ENCODE peak calls at places on chromosomes 1 and 21, in four cellular contexts. N is transverse colon, I is H9, X is cardiac muscle cell. C is an unnamed sample. For H3K4me1, the result is how much of the 10 kb centered on the place peaks cover.

GRCh38 chr1:29689372-29690030 is 453.2 kb downstream of the PTPRU start:
- DNase-seq in N (no peak), X (no peak), I (peak), C (no peak)

GRCh38 chr1:200154069-200154767 is 126.7 kb downstream of the NR5A2 start:
- DNase-seq in N (peak), I (no peak), X (peak), C (peak)

GRCh38 chr1:192726820-192727504 is 81.9 kb upstream of the RGS2 start:
- DNase-seq in X (no peak), N (no peak), I (no peak), C (no peak)

GRCh38 chr21:31198575-31198974 is 145.5 kb downstream of the TIAM1 start:
- DNase-seq in X (peak), I (no peak), N (no peak), C (no peak)

GRCh38 chr1:151984313-151984956 is 9.2 kb downstream of the S100A10 start:
- DNase-seq in I (no peak), X (no peak), N (no peak), C (peak)

GRCh38 chr1:97174039-97174704 is 452.6 kb downstream of the PTBP2 start:
- DNase-seq in X (no peak), I (no peak), N (no peak), C (no peak)

GRCh38 chr1:169497317-169497716 is 11.6 kb upstream of the SLC19A2 start:
- DNase-seq in N (no peak), I (no peak), X (no peak), C (no peak)

GRCh38 chr21:17402885-17403477 is 109.9 kb upstream of the CXADR start:
- DNase-seq in I (no peak), X (peak), N (no peak), C (no peak)

GRCh38 chr1:166090244-166090643 is 76.6 kb downstream of the FAM78B start:
- DNase-seq in N (no peak), X (no peak), I (no peak), C (no peak)

GRCh38 chr1:95041491-95042165 is 31.1 kb downstream of the ALG14 start:
- DNase-seq in I (no peak), N (peak), X (peak), C (no peak)

GRCh38 chr1:112995890-112996289 is 39.9 kb upstream of the SLC16A1 start:
- DNase-seq in I (no peak), X (no peak), N (no peak), C (no peak)

GRCh38 chr21:41719691-41720090 is 47.2 kb downstream of the RIPK4 start:
- DNase-seq in N (no peak), X (no peak), I (no peak), C (no peak)

GRCh38 chr1:84505167-84506001 is 802 bp upstream of the SPATA1 start:
- DNase-seq in I (no peak), N (peak), X (peak), C (no peak)

GRCh38 chr1:172002725-172003345 is 161.5 kb downstream of the DNM3 start:
- DNase-seq in N (peak), X (peak), I (no peak), C (peak)

GRCh38 chr1:9438431-9439073 is 100.7 kb upstream of the SLC25A33 start:
- DNase-seq in I (no peak), N (peak), X (peak), C (no peak)

GRCh38 chr1:42723511-42723910 is 16.5 kb downstream of the CLDN19 start:
- DNase-seq in X (peak), I (no peak), N (no peak), C (no peak)

GRCh38 chr1:25996966-25997758 is 701 bp downstream of the PAFAH2 start:
- DNase-seq in X (peak), N (peak), I (no peak), C (peak)

GRCh38 chr1:16204634-16205332 is 7.7 kb downstream of the ARHGEF19 start:
- DNase-seq in X (no peak), N (peak), I (peak), C (no peak)

DNA sequence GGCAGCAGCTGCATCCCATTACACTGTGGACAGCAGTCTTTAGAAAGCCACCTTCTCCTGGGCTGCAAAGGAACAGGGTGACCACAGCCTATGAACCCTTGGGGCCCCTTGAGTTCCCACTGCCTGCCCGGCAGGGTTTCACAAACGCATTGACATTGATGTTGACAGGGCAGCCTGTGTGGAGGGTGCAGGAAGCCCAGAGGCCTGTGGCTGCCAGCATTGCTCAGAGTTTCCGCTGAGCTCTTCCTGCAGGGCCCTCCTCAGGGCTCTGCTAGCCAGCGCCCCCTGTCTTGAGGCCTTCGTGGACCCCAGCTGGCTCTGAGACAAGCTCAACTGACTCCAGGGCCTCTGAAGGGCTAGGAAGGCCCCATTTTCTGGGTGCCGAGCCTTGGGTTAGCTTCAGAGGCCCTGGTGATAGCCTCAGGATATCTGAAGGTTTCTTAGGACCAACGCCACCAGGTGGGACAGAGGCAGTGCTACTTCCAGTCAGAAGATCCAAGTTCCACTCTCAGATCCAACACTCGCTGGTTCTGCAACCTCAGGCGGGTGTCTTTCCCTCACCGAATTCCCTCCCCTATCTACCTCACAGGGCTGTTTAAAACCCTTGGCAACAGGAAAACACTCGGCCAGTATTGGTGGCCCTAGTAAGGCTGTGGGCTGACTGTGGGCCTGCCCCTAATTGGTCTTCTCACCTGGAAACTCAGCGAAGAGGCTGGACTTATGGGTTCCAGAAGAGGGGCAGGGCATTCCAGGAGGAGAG is 27.2 kb upstream of the EPS8L3 start:
- DNase-seq in N (peak), X (peak), I (peak), C (peak)
- H3K4me1 ChIP-seq in N (half or more), X (half or more), I (under half), C (half or more)

GRCh38 chr1:41671116-41671755 is 186.8 kb upstream of the EDN2 start:
- DNase-seq in X (no peak), N (no peak), I (no peak), C (no peak)
- H3K4me1 ChIP-seq in X (under half), N (under half), I (under half), C (half or more)

GRCh38 chr1:46940307-46940706 is 969 bp downstream of the CYP4A11 start:
- DNase-seq in I (no peak), N (peak), X (no peak), C (no peak)
- H3K4me1 ChIP-seq in I (under half), N (under half), X (under half), C (under half)

GRCh38 chr1:3650248-3651010 is 526 bp upstream of the WRAP73 start:
- DNase-seq in X (no peak), I (no peak), N (no peak), C (no peak)

GRCh38 chr1:3651939-3652537 is at the start of gene TP73:
- DNase-seq in I (no peak), X (peak), N (no peak), C (no peak)

GRCh38 chr1:3652538-3653285 is 396 bp downstream of the TP73 start:
- DNase-seq in I (peak), N (no peak), X (no peak), C (no peak)

GRCh38 chr1:3649342-3650247 is at the start of gene WRAP73:
- DNase-seq in I (peak), X (peak), N (peak), C (peak)

DNA sequence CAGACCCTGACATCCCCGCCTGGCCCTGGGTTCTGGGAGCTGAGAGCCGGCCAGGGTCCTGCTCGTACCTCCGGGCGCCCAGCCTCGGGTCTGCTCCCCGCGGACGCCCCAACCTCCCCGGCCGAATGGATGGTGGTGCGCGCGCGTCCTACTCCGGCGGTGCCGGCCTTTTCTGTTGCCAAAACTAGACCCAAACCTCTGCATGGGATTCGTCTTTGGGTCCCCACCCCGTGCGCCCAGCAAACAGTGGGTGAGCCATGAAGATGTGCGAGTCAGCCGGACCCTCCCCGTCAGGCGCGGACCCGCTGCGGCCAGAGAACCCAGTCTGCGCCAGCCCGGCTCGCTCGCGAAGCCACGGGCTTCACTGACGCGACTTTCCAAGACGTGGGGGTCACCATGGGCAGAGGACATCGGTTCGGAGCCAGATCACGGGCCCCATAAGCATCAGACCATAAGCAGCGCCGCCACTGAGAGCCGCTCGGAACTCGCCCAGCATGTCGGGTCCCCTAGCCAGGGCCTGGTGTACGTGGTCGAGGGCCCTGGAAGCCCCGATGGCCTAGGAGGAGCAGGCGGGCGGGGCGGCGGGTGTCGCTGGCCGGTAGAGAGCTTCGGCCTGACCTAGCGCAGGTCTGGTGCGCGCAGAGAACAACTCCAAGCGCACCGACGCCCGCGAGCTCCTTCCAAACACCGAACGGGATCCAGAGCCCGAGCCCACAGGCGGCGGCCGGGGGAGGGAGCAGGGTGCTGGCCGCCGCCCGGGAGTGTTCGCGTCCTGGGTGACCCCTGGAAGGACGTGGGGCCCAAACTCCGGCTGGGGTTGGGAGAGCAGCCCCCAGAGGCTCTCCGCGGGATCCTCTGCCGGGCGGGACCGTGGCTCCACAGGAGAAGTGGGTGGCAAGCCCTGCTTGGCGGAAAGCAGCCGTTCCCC is 1.0 kb upstream of the TP73 start:
- DNase-seq in I (peak), X (peak), N (no peak), C (peak)
- H3K4me1 ChIP-seq in I (under half), X (under half), N (under half), C (under half)

GRCh38 chr1:167631987-167632680 is 2.1 kb downstream of the RCSD1 start:
- DNase-seq in I (no peak), N (peak), X (peak), C (peak)

GRCh38 chr1:167634435-167634834 is 4.4 kb downstream of the RCSD1 start:
- DNase-seq in I (no peak), N (no peak), X (no peak), C (no peak)

GRCh38 chr1:167635233-167635648 is 5.2 kb downstream of the RCSD1 start:
- DNase-seq in X (peak), I (peak), N (no peak), C (no peak)

GRCh38 chr1:167631386-167631941 is 1.4 kb downstream of the RCSD1 start:
- DNase-seq in I (no peak), N (no peak), X (no peak), C (no peak)

DNA sequence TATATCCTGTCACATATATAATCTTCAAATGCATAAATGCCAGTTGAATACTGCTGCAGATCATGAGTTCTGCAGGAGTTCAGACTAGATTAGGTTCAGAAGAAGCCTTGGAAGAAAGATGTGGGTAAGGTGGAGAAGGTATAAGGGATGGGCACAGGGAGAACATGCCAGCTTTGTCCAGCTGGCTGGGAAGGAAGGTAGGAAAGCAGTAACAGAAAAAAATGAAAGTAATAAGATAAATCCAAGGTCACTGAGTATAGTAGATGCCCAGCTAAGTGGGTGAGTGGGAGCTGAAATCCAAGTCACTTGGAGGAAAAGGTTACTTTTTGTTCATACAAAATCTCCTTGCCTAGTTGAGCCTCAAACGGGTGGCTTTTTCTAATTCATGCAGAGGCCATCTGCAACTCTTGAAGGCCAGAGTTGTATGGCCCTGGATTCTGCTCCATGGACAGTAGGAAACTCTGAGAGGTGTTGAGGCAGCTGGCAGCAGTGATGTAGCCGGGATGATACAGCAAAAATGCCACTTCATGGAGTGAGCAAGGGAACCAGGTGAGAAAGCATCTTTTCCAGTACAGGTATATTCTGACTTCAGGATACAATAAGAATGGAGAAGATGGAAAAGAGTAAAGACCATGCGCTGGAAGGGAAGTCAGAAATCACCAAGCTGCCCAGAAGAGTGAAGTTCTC is 3.4 kb downstream of the RCSD1 start:
- DNase-seq in N (no peak), X (no peak), I (no peak), C (no peak)
- H3K4me1 ChIP-seq in N (under half), X (half or more), I (under half), C (half or more)

DNA sequence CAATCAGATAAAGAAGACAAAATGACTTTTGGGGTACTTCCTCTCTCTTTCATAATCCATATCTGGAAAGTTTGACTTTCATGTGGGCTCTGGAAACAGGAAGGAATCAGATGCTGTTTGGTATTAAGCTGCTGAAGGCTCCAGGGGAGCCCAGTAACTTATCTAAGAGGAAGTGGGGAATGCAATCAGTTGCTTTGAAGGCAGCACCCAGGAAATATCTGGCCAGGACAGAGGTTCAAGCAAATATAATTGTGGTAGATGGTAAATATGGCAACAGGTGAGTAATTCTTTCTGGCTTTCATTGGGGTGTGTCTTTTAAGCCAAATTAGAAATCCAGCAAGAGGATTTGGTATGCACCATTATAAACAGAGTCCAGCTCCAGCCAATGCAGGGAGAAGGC is 44.4 kb downstream of the COLGALT2 start:
- DNase-seq in X (no peak), N (no peak), I (no peak), C (no peak)
- H3K4me1 ChIP-seq in X (under half), N (under half), I (under half), C (under half)

DNA sequence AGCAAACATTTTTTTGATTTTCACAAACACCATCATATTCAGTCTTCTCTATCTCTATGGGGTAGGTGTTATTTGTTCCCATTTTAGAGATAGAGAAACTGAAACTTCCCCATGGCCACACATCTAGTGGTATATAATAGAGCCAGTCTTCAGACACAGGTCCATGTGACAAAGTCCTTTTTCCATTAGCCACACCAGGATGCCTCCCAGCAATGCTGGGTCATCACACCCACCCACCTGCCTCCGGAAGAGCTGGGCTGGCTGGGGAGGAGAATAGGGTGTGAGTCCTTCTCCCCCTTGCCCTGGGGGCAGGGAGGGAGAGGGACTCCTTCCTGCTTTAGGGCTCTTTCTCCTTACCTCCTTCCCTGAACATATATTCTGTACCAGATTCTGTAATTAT is 29.8 kb downstream of the SOX13 start:
- DNase-seq in I (no peak), N (no peak), X (no peak), C (peak)
- H3K4me1 ChIP-seq in I (under half), N (under half), X (under half), C (under half)

GRCh38 chr1:208237241-208237640 is 6.9 kb downstream of the PLXNA2 start:
- DNase-seq in X (peak), N (no peak), I (no peak), C (no peak)

GRCh38 chr1:208241541-208241940 is 2.6 kb downstream of the PLXNA2 start:
- DNase-seq in N (no peak), I (no peak), X (no peak), C (no peak)

GRCh38 chr1:208240698-208241355 is 3.4 kb downstream of the PLXNA2 start:
- DNase-seq in X (no peak), N (no peak), I (no peak), C (no peak)

GRCh38 chr1:208239518-208240381 is 4.4 kb downstream of the PLXNA2 start:
- DNase-seq in I (no peak), N (peak), X (no peak), C (no peak)

DNA sequence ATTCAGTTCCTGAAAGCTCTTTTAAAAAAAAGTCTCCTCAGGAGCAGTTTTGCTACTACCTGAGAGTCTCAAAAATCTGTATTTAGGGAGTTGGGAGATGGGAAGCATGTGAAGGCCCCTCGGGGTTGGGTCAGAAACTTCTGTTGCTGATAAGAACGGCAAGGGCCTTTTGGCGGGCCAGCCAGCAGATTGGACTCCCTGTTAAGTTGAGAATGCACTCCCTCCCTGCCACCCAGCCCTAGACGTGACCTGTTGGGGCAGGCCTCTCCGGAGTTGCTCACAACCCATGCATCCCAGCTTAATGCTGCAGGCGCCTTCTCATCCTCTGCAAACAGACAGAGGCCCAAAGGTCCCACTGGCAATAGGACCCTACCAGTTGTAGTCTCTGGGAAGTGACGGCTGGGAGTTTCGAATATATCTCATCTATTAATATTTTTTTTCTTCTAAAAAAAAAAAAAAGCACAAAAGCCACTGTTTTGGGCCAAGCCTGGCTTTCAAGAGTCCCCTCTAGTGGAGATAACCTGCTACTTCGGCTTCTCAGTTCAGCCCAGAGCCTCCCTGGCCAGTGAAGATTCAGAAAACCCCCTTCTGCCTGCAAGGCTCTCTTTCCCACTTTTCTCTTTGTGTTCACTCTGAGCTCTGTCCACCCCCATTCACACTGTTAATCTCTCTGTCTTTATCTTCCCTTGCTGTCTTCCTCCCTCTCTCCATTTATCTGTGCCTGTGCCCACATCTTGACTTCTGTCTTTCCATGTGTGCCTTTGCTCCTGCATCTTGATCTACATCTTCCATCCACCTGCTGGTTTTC is 5.3 kb downstream of the PLXNA2 start:
- DNase-seq in N (no peak), I (peak), X (peak), C (no peak)
- H3K4me1 ChIP-seq in N (half or more), I (under half), X (half or more), C (under half)

GRCh38 chr1:79549191-79549590 is 542.7 kb upstream of the ADGRL4 start:
- DNase-seq in X (no peak), N (no peak), I (no peak), C (no peak)
- H3K4me1 ChIP-seq in X (under half), N (under half), I (under half), C (under half)

C was measured in CD4-positive, CD25-positive, alpha-beta regulatory T cell.